ENCODE peak calls at places on chromosomes 16 and 17, in nine cellular contexts. I is neuronal stem cell, Z is endothelial cell of umbilical vein, M is mammary epithelial cell, B is A549, J is H1, D is neural progenitor cell, U is GM23248, G is fibroblast of lung. K is an unnamed sample.

GRCh38 chr17:13698832-13699231 is 97.1 kb upstream of the HS3ST3A1 start:
- DNase-seq in I (no peak), Z (no peak), M (no peak), B (no peak), J (no peak), D (peak; percentile 9), U (no peak), G (no peak), K (no peak)

GRCh38 chr17:67032985-67033384 is 11.4 kb upstream of the CACNG1 start:
- DNase-seq in I (no peak), Z (no peak), M (no peak), B (no peak), J (no peak), D (no peak), U (no peak), G (no peak), K (no peak)

GRCh38 chr17:47099451-47099986 is 89.6 kb downstream of the CDC27 start:
- DNase-seq in I (no peak), Z (no peak), M (no peak), B (no peak), J (no peak), D (no peak), U (no peak), G (no peak), K (no peak)

GRCh38 chr16:31182391-31182790 is 2.5 kb downstream of the FUS start:
- DNase-seq in I (no peak), Z (no peak), M (no peak), B (no peak), J (no peak), D (no peak), U (peak; percentile 53), G (no peak), K (no peak)

GRCh38 chr16:50909831-50910697 is 168.2 kb downstream of the CYLD start:
- DNase-seq in I (no peak), Z (no peak), M (no peak), B (no peak), J (no peak), D (no peak), U (no peak), G (no peak), K (no peak)

GRCh38 chr16:31090540-31090939 is 1.8 kb upstream of the PRSS53 start:
- DNase-seq in I (no peak), Z (no peak), M (no peak), B (no peak), J (no peak), D (no peak), U (peak; percentile 84), G (no peak), K (peak; percentile 26)

GRCh38 chr16:75152635-75153034 is 4.3 kb downstream of the ZFP1 start:
- DNase-seq in I (no peak), Z (no peak), M (no peak), B (no peak), J (no peak), D (no peak), U (no peak), G (no peak), K (no peak)

GRCh38 chr17:79670537-79671386 is 59.9 kb upstream of the RBFOX3 start:
- DNase-seq in I (no peak), Z (no peak), M (no peak), B (no peak), J (no peak), D (no peak), U (peak; percentile 8), G (no peak), K (no peak)

DNA sequence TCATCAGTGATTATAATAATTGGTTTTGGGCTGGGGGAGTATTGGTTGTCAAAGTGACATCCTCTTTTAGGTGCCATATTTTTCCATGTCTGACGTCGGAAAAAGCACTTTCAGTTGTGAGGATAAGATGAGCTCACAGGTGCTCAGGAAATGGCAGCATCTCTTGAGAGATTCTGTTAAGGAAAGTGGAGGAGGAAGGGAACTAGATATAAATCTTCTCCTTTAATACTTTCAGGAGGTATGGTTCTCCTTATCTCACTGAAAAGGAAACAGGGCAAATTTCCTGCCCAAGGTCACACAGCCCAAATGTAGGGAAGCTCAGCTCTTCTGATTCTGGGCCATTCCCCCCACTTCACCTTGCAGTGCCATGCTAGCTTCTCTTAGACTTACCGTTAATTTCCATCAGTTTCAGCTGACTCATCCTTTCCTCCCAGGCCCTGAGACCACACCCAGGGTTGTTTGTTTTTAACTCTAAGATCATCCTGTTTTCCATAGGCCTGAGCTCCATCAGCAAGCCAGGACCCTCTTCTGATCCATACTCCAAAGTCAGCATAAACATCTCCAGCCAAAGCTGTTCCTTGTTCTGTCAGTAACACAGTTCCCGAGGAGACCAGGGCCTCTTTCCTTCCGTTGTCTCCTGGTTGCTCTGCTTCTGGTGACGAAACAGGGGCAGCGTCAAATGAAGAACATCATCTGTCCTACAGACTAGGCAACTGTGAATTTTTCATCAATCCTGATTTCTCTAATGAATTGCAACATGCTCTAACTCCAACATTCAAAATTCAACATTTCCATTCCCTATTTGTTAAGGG is 83.7 kb upstream of the HNF1B start:
- DNase-seq in I (no peak), Z (peak; percentile 47), M (no peak), B (peak; percentile 77), J (no peak), D (no peak), U (peak; percentile 40), G (peak; percentile 32), K (no peak)
- H3K4me3 ChIP-seq in I (no peak overlapping the region), Z (no peak overlapping the region), M (no peak overlapping the region), B (no peak overlapping the region), J (no peak overlapping the region), D (no peak overlapping the region), U (no peak overlapping the region), G (no peak overlapping the region), K (no peak overlapping the region)

DNA sequence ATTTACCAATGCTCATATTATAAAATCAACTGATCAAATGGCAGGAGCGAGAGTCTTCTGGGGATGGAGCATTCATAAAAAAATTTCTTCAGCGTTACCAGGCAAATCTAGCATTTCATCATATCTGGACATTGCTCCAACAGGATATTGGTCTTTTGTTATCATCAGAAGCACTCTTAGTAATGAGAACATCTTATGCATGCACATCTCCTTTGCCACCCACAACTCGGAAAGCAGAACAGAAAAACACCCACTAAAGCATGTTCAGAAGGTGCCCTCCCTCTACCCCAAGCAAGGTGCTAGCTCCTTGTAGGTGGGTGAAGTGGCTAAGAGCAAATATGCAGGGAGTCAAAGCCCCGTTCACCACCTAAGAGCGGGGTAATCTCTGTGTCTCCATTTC is 18.9 kb downstream of the ARHGAP17 start:
- DNase-seq in I (no peak), Z (no peak), M (no peak), B (no peak), J (no peak), D (no peak), U (no peak), G (no peak), K (no peak)
- H3K4me2 ChIP-seq in I (no peak overlapping the region), Z (no peak overlapping the region), M (peak overlapping the region; percentile 20), B (no peak overlapping the region), J (no peak overlapping the region), D (no peak overlapping the region), U (no peak overlapping the region), G (no peak overlapping the region), K (no peak overlapping the region)

DNA sequence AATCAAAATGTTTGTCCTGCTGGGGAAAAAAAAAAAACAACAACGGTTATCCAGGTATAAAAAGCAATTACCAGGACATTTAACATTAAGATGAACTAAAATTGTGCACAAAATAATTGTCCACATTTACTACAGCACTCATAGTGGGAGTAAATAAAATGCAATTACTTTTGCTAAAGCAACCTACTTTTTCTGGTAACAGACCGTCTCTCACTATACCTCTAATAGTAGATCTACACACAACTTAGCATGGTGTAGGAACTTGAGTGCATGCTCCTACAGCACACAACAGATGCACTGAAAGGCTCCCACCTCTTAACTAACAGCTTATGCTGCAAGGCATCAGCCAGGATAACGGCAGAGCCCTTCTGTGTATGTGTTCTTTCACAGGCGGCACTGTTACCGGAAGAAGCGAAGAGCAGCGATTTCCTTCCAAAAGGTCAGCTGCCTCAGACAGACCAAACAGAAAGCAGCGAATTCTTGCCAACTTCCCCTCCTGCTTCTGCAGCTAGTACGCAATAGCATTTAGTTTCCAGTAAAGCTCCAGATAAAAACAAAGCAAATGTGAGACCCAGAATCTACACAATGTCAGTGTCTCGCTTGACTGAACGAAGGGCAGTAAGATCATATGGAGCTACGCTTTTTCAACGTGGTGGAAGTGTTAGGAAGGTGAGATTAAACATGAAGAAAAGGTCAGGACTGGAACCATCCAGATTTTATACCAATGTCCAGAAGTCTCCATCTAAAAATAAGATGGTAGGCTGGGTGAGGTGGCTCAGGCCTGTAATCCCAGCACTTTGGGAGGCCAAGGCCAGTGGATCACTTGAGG is 27.6 kb downstream of the STAT5B start:
- DNase-seq in I (no peak), Z (peak; percentile 95), M (no peak), B (no peak), J (no peak), D (peak; percentile 47), U (peak; percentile 94), G (peak; percentile 97), K (peak; percentile 92)
- H3K4me3 ChIP-seq in I (peak overlapping the region; percentile 24), Z (no peak overlapping the region), M (no peak overlapping the region), B (no peak overlapping the region), J (no peak overlapping the region), D (no peak overlapping the region), U (peak overlapping the region; percentile 65), G (peak overlapping the region; percentile 12), K (peak overlapping the region; percentile 9)

GRCh38 chr17:76536511-76537287 is 810 bp downstream of the CYGB start:
- DNase-seq in I (no peak), Z (no peak), M (no peak), B (no peak), J (no peak), D (no peak), U (no peak), G (no peak), K (no peak)

GRCh38 chr17:76537578-76538280 is at the start of gene CYGB:
- DNase-seq in I (no peak), Z (no peak), M (no peak), B (no peak), J (no peak), D (peak; percentile 70), U (peak; percentile 32), G (peak; percentile 68), K (no peak)

GRCh38 chr17:76537288-76537577 is 276 bp downstream of the CYGB start:
- DNase-seq in I (no peak), Z (no peak), M (no peak), B (no peak), J (no peak), D (no peak), U (peak; percentile 80), G (no peak), K (no peak)

GRCh38 chr17:76535788-76536510 is 1.6 kb downstream of the CYGB start:
- DNase-seq in I (no peak), Z (no peak), M (no peak), B (no peak), J (no peak), D (no peak), U (no peak), G (no peak), K (no peak)

DNA sequence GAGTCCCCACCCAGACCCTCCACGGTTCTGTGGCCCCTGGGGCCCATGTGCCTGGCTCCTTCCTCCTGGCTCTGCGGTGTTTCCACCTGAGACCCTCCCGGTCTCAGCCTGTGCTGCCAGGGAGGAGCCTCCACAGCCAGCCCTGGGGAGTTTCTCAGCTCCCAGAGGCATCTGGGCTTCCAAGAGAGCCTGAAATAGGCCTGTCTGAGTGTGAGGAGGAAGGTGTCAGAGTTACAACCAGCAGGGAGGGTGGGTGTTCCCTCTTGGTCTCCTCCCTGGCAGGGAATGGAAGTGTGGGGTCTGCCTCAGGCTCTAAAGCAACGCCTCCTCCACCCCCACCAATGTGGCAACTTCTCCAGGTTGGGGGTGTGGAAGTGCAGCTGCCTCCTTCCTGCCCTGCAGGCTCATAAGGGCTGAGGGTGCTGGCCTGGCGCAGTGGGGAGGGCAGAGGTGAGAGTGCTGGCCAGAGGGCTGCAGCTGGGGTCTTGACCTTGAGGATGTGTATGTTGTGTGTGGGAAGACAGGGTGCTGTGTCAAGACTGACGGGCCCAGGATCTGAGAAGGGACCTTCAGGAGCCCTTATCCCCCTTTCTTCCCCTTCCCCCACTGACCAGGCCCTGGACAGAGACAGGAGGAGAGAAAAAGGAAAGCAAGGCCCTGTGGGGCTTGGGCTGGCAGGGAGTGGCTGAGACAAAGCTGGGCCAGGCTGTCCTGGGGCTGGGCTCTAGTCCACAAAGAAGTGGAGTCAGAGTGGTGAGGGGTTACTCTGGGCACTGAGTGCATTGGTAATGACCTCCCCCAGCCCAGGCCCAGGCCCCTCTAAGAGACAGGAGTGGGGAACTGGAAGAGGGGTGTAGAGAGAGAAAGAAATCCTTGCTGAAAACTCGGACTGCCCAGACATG is 2.4 kb downstream of the CYGB start:
- DNase-seq in I (no peak), Z (no peak), M (no peak), B (no peak), J (no peak), D (no peak), U (no peak), G (no peak), K (no peak)
- H3K4me2 ChIP-seq in I (no peak overlapping the region), Z (no peak overlapping the region), M (peak overlapping the region; percentile 7), B (no peak overlapping the region), J (no peak overlapping the region), D (no peak overlapping the region), U (no peak overlapping the region), G (no peak overlapping the region), K (no peak overlapping the region)